ENCODE peak calls at places on chromosomes 4 and X, in five cellular contexts. One of them, this sample, is unnamed. For H3K4me1, the result is how much of the 10 kb centered on the place peaks cover.

GRCh38 chr4:161555689-161556660 is 607.8 kb downstream of the FSTL5 start:
- DNase-seq in ovary: no peak
- DNase-seq in CD8-positive, alpha-beta memory T cell: no peak
- DNase-seq in left ventricle myocardium inferior: no peak
- DNase-seq in keratinocyte: no peak
- DNase-seq in this sample: no peak

GRCh38 chrX:10121787-10122186 is 35.0 kb upstream of the CLCN4 start:
- DNase-seq in ovary: no peak
- DNase-seq in keratinocyte: no peak
- DNase-seq in CD8-positive, alpha-beta memory T cell: no peak
- DNase-seq in left ventricle myocardium inferior: no peak
- DNase-seq in this sample: no peak

GRCh38 chr4:120070191-120070590 is 3.5 kb upstream of the MAD2L1 start:
- DNase-seq in ovary: no peak
- DNase-seq in left ventricle myocardium inferior: no peak
- DNase-seq in CD8-positive, alpha-beta memory T cell: no peak
- DNase-seq in keratinocyte: no peak
- DNase-seq in this sample: no peak

GRCh38 chrX:72201836-72202536 is 20.4 kb downstream of the PIN4 start:
- DNase-seq in CD8-positive, alpha-beta memory T cell: no peak
- DNase-seq in keratinocyte: no peak
- DNase-seq in left ventricle myocardium inferior: no peak
- DNase-seq in ovary: no peak
- DNase-seq in this sample: no peak

GRCh38 chr4:11130195-11130975 is 298.3 kb downstream of the HS3ST1 start:
- DNase-seq in keratinocyte: no peak
- DNase-seq in left ventricle myocardium inferior: no peak
- DNase-seq in ovary: no peak
- DNase-seq in CD8-positive, alpha-beta memory T cell: no peak
- DNase-seq in this sample: no peak

GRCh38 chr4:54296548-54297203 is 67.6 kb downstream of the PDGFRA start:
- DNase-seq in ovary: no peak
- DNase-seq in CD8-positive, alpha-beta memory T cell: no peak
- DNase-seq in keratinocyte: no peak
- DNase-seq in left ventricle myocardium inferior: no peak
- DNase-seq in this sample: no peak

GRCh38 chr4:86942185-86942666 is 7.4 kb downstream of the AFF1 start:
- DNase-seq in left ventricle myocardium inferior: no peak
- DNase-seq in keratinocyte: no peak
- DNase-seq in ovary: no peak
- DNase-seq in CD8-positive, alpha-beta memory T cell: no peak
- DNase-seq in this sample: no peak

GRCh38 chrX:24253030-24253429 is 60.8 kb downstream of the SUPT20HL2 start:
- DNase-seq in left ventricle myocardium inferior: no peak
- DNase-seq in CD8-positive, alpha-beta memory T cell: no peak
- DNase-seq in ovary: no peak
- DNase-seq in keratinocyte: no peak
- DNase-seq in this sample: peak

GRCh38 chrX:23127586-23127985 is 127.8 kb downstream of the DDX53 start:
- DNase-seq in left ventricle myocardium inferior: no peak
- DNase-seq in CD8-positive, alpha-beta memory T cell: no peak
- DNase-seq in ovary: no peak
- DNase-seq in keratinocyte: no peak
- DNase-seq in this sample: no peak

GRCh38 chrX:150522494-150522893 is 45.9 kb upstream of the MTM1 start:
- DNase-seq in ovary: no peak
- DNase-seq in CD8-positive, alpha-beta memory T cell: no peak
- DNase-seq in keratinocyte: no peak
- DNase-seq in left ventricle myocardium inferior: no peak
- DNase-seq in this sample: no peak

GRCh38 chrX:16739574-16739973 is 20.2 kb downstream of the SYAP1 start:
- DNase-seq in ovary: no peak
- DNase-seq in CD8-positive, alpha-beta memory T cell: no peak
- DNase-seq in left ventricle myocardium inferior: no peak
- DNase-seq in keratinocyte: no peak
- DNase-seq in this sample: no peak

GRCh38 chr4:185508162-185508561 is 27.1 kb downstream of the PDLIM3 start:
- DNase-seq in ovary: no peak
- DNase-seq in CD8-positive, alpha-beta memory T cell: no peak
- DNase-seq in left ventricle myocardium inferior: no peak
- DNase-seq in keratinocyte: peak
- DNase-seq in this sample: no peak

GRCh38 chr4:901192-901910 is 30.8 kb downstream of the GAK start:
- DNase-seq in ovary: no peak
- DNase-seq in left ventricle myocardium inferior: no peak
- DNase-seq in keratinocyte: no peak
- DNase-seq in CD8-positive, alpha-beta memory T cell: no peak
- DNase-seq in this sample: no peak

GRCh38 chr4:165111906-165112257 is 778 bp downstream of the TMEM192 start:
- DNase-seq in keratinocyte: no peak
- DNase-seq in left ventricle myocardium inferior: no peak
- DNase-seq in ovary: no peak
- DNase-seq in CD8-positive, alpha-beta memory T cell: no peak
- DNase-seq in this sample: no peak

GRCh38 chr4:127400736-127401346 is 231.9 kb upstream of the INTU start:
- DNase-seq in keratinocyte: peak
- DNase-seq in CD8-positive, alpha-beta memory T cell: no peak
- DNase-seq in left ventricle myocardium inferior: peak
- DNase-seq in ovary: peak
- DNase-seq in this sample: no peak

GRCh38 chr4:110737931-110738330 is 115.1 kb upstream of the PITX2 start:
- DNase-seq in keratinocyte: no peak
- DNase-seq in left ventricle myocardium inferior: no peak
- DNase-seq in CD8-positive, alpha-beta memory T cell: no peak
- DNase-seq in ovary: no peak
- DNase-seq in this sample: no peak

GRCh38 chr4:32574803-32575202 is 1854.6 kb downstream of the PCDH7 start:
- DNase-seq in left ventricle myocardium inferior: no peak
- DNase-seq in ovary: no peak
- DNase-seq in keratinocyte: no peak
- DNase-seq in CD8-positive, alpha-beta memory T cell: no peak
- DNase-seq in this sample: no peak

GRCh38 chrX:113222305-113222704 is 381.7 kb upstream of the AMOT start:
- DNase-seq in left ventricle myocardium inferior: no peak
- DNase-seq in keratinocyte: no peak
- DNase-seq in CD8-positive, alpha-beta memory T cell: no peak
- DNase-seq in ovary: no peak
- DNase-seq in this sample: no peak
- H3K4me1 ChIP-seq in left ventricle myocardium inferior: under half
- H3K4me1 ChIP-seq in keratinocyte: under half
- H3K4me1 ChIP-seq in CD8-positive, alpha-beta memory T cell: under half
- H3K4me1 ChIP-seq in ovary: under half
- H3K4me1 ChIP-seq in this sample: under half

GRCh38 chr4:4803904-4804296 is 55.6 kb upstream of the MSX1 start:
- DNase-seq in left ventricle myocardium inferior: no peak
- DNase-seq in CD8-positive, alpha-beta memory T cell: no peak
- DNase-seq in keratinocyte: no peak
- DNase-seq in ovary: no peak
- DNase-seq in this sample: no peak

GRCh38 chr4:4810365-4810764 is 49.1 kb upstream of the MSX1 start:
- DNase-seq in keratinocyte: no peak
- DNase-seq in CD8-positive, alpha-beta memory T cell: no peak
- DNase-seq in left ventricle myocardium inferior: no peak
- DNase-seq in ovary: no peak
- DNase-seq in this sample: no peak

GRCh38 chr4:4801013-4801412 is 58.5 kb upstream of the MSX1 start:
- DNase-seq in keratinocyte: no peak
- DNase-seq in ovary: no peak
- DNase-seq in left ventricle myocardium inferior: no peak
- DNase-seq in CD8-positive, alpha-beta memory T cell: no peak
- DNase-seq in this sample: no peak

GRCh38 chr4:4803216-4803903 is 56.1 kb upstream of the MSX1 start:
- DNase-seq in left ventricle myocardium inferior: no peak
- DNase-seq in CD8-positive, alpha-beta memory T cell: no peak
- DNase-seq in ovary: no peak
- DNase-seq in keratinocyte: no peak
- DNase-seq in this sample: no peak

GRCh38 chr4:4805805-4806345 is 53.6 kb upstream of the MSX1 start:
- DNase-seq in ovary: no peak
- DNase-seq in keratinocyte: no peak
- DNase-seq in left ventricle myocardium inferior: no peak
- DNase-seq in CD8-positive, alpha-beta memory T cell: no peak
- DNase-seq in this sample: no peak
- H3K4me1 ChIP-seq in ovary: under half
- H3K4me1 ChIP-seq in keratinocyte: under half
- H3K4me1 ChIP-seq in left ventricle myocardium inferior: under half
- H3K4me1 ChIP-seq in CD8-positive, alpha-beta memory T cell: under half
- H3K4me1 ChIP-seq in this sample: under half

DNA sequence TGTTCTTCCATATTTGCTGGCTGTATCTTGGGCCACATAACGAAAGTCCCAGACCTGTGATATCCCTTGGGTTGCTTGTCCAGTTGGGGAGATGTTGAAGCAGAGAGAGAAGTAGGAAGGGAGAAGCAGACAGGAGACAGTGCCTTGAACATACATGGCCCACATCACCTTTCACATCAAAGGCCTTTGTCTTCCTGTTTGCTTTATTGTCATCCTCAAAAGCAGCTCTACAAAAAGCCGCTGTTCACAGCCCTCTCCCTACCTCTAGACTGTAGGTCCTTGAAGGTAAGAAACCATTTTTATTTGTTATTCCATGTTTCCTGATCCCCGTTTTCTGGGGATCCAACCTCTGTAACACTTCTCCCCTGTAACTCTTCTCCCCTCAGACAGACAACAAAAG is 14.9 kb downstream of the USP26 start:
- DNase-seq in CD8-positive, alpha-beta memory T cell: peak
- DNase-seq in ovary: no peak
- DNase-seq in left ventricle myocardium inferior: no peak
- DNase-seq in keratinocyte: no peak
- DNase-seq in this sample: no peak
- H3K4me1 ChIP-seq in CD8-positive, alpha-beta memory T cell: under half
- H3K4me1 ChIP-seq in ovary: under half
- H3K4me1 ChIP-seq in left ventricle myocardium inferior: under half
- H3K4me1 ChIP-seq in keratinocyte: under half
- H3K4me1 ChIP-seq in this sample: under half

DNA sequence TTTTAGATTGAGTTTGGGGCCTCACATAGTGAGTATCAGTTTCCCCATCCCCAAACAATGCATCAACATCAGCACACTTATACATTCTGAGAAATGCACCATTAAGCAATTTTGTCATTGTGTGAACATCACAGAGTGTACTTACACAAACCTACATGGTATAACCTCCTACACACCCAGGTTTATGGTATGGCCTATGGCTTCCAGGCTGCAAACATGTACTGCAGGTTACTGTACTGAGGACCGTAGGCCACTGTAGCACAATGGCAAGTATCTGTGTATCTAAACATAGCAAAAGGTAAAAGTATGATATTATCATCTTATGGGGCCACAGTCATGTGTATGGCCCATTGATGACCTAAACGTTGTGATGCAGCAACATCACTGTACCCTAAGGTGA is 7.7 kb downstream of the IRF2 start:
- DNase-seq in left ventricle myocardium inferior: no peak
- DNase-seq in keratinocyte: no peak
- DNase-seq in ovary: no peak
- DNase-seq in CD8-positive, alpha-beta memory T cell: no peak
- DNase-seq in this sample: no peak
- H3K4me1 ChIP-seq in left ventricle myocardium inferior: half or more
- H3K4me1 ChIP-seq in keratinocyte: under half
- H3K4me1 ChIP-seq in ovary: under half
- H3K4me1 ChIP-seq in CD8-positive, alpha-beta memory T cell: under half
- H3K4me1 ChIP-seq in this sample: under half